ENCODE peak calls at places on chromosomes 3 and 15, in ten cellular contexts. T is GM12878, S is NB4, E is stomach, Q is GM12891, X is Peyer's patch, H is right lobe of liver, R is endothelial cell of umbilical vein, G is uterus, M is esophagus squamous epithelium. J is an unnamed sample.

GRCh38 chr15:45759910-45760309 is 125.1 kb downstream of the SQOR start:
- DNase-seq in Q (no peak), S (no peak), R (no peak), H (no peak), T (no peak), M (no peak), E (no peak), X (no peak), G (no peak), J (no peak)

GRCh38 chr3:186788482-186789370 is 5.3 kb downstream of the EIF4A2 start:
- DNase-seq in H (no peak), R (no peak), E (no peak), T (no peak), Q (no peak), X (no peak), M (no peak), S (no peak), G (no peak), J (no peak)

GRCh38 chr3:50339485-50340196 is 995 bp downstream of the RASSF1 start:
- DNase-seq in H (no peak), E (no peak), G (no peak), Q (no peak), S (peak), X (no peak), R (no peak), M (no peak), T (no peak), J (no peak)

GRCh38 chr3:114498779-114499370 is 205.0 kb downstream of the TIGIT start:
- DNase-seq in T (no peak), X (no peak), M (no peak), E (no peak), R (no peak), H (no peak), Q (no peak), G (no peak), S (peak), J (no peak)

GRCh38 chr15:77617507-77618285 is 15.0 kb downstream of the LINGO1 start:
- DNase-seq in X (no peak), Q (no peak), T (no peak), E (no peak), G (no peak), M (no peak), H (no peak), R (no peak), S (peak), J (no peak)

GRCh38 chr3:39000008-39000450 is 51.7 kb downstream of the SCN11A start:
- DNase-seq in S (peak), M (no peak), T (peak), X (no peak), Q (peak), E (no peak), H (no peak), R (peak), G (no peak), J (no peak)

GRCh38 chr3:58487140-58487886 is 4.6 kb upstream of the KCTD6 start:
- DNase-seq in S (peak), R (no peak), H (peak), Q (no peak), X (no peak), M (no peak), T (no peak), E (no peak), G (peak), J (no peak)

GRCh38 chr3:17057316-17057715 is 172.6 kb downstream of the PLCL2 start:
- DNase-seq in S (no peak), X (no peak), M (no peak), R (no peak), Q (no peak), H (no peak), T (no peak), E (no peak), G (no peak), J (no peak)

GRCh38 chr3:194296448-194296831 is 54.7 kb downstream of the CPN2 start:
- DNase-seq in E (no peak), S (no peak), M (no peak), T (no peak), Q (no peak), R (peak), X (no peak), H (no peak), G (no peak), J (peak)

GRCh38 chr3:15629860-15630597 is 28.5 kb downstream of the BTD start:
- DNase-seq in M (no peak), E (peak), H (no peak), R (peak), S (peak), X (peak), Q (peak), T (peak), G (peak), J (peak)
- TF ChIP-seq POLR2A in M (no peak), E (no peak), H (no peak), R (no peak), S (no peak), X (no peak), Q (no peak), T (no peak), G (no peak), J (no peak)

GRCh38 chr3:184737641-184738518 is 26.0 kb upstream of the MAGEF1 start:
- DNase-seq in T (no peak), E (peak), R (peak), G (peak), X (peak), H (no peak), S (no peak), Q (no peak), M (no peak), J (peak)
- TF ChIP-seq POLR2A in T (no peak), E (no peak), R (no peak), G (no peak), X (no peak), H (no peak), S (no peak), Q (no peak), M (no peak), J (no peak)

GRCh38 chr3:14402304-14402811 is at the start of gene SLC6A6:
- DNase-seq in R (peak), Q (peak), H (peak), E (peak), X (peak), S (peak), G (peak), T (peak), M (peak), J (peak)

GRCh38 chr3:14405120-14405885 is 2.9 kb downstream of the SLC6A6 start:
- DNase-seq in R (no peak), H (no peak), X (no peak), T (no peak), M (no peak), S (no peak), Q (no peak), E (no peak), G (peak), J (no peak)

GRCh38 chr3:14404396-14405119 is 2.2 kb downstream of the SLC6A6 start:
- DNase-seq in G (no peak), X (peak), Q (no peak), R (no peak), E (peak), T (no peak), H (no peak), M (no peak), S (peak), J (no peak)

GRCh38 chr3:14401692-14402303 is 608 bp upstream of the SLC6A6 start:
- DNase-seq in M (no peak), G (no peak), H (no peak), Q (no peak), T (no peak), R (no peak), S (no peak), X (no peak), E (no peak), J (no peak)

GRCh38 chr3:14403636-14404395 is 1.4 kb downstream of the SLC6A6 start:
- DNase-seq in M (no peak), Q (no peak), E (peak), H (peak), R (peak), X (peak), S (peak), T (no peak), G (peak), J (no peak)
- TF ChIP-seq POLR2A in M (no peak), Q (no peak), E (no peak), H (no peak), R (no peak), X (peak), S (no peak), T (no peak), G (no peak), J (no peak)

GRCh38 chr15:74131618-74132191 is 1.3 kb downstream of the ISLR2 start:
- DNase-seq in H (no peak), X (no peak), M (no peak), E (no peak), R (no peak), S (no peak), T (no peak), Q (no peak), G (no peak), J (no peak)
- TF ChIP-seq POLR2A in H (no peak), X (no peak), M (no peak), E (no peak), R (no peak), S (no peak), T (no peak), Q (no peak), G (no peak), J (no peak)

DNA sequence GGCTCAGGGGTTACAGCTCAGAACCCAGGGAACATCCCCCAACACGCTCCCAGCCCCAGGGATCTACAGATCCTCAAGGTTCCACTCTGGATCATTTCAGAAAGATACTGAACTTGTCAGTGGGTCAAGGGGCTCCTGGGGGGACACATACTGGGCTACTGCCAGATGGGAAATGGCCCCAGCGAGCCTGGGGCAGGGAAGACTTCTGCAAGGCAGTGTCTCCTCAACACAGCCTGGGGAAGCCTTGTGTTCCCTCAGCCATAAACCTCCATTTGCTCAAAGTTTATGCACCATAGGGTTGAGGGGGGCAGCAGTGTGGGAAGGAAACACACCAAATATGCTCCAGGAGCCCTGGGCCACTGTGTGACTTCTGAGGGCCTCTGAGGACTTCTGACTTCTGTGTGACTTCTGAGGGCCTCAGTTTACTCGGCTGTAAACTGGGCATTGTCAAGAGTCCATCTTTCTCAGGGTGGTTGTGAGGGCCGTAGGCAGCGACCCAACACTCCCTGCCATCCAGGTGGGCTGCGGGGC is 58.4 kb downstream of the IQSEC1 start:
- DNase-seq in R (no peak), M (no peak), H (no peak), X (no peak), E (no peak), G (no peak), Q (no peak), T (no peak), S (no peak), J (no peak)
- TF ChIP-seq POLR2A in R (no peak), M (no peak), H (no peak), X (no peak), E (no peak), G (no peak), Q (no peak), T (no peak), S (no peak), J (no peak)

GRCh38 chr3:4466783-4467521 is at the start of gene SUMF1:
- DNase-seq in X (peak), E (peak), M (peak), Q (peak), T (no peak), S (peak), G (peak), R (peak), H (peak), J (peak)
- TF ChIP-seq POLR2A in X (peak), E (no peak), M (peak), Q (peak), T (peak), S (peak), G (peak), R (peak), H (peak), J (no peak)

J was measured in breast epithelium.